ENCODE peak calls at places on chromosome 22, in four cellular contexts. H is fibroblast of the aortic adventitia, Q is HFF-Myc, G is body of pancreas. J is an unnamed sample.

GRCh38 chr22:33504941-33505647 is 415.2 kb downstream of the LARGE1 start:
- DNase-seq in H (no peak), Q (no peak), G (no peak), J (no peak)

GRCh38 chr22:40588726-40589125 is 47.8 kb downstream of the MRTFA start:
- DNase-seq in Q (no peak), H (peak; percentile 59), G (no peak), J (peak; percentile 84)

GRCh38 chr22:31790240-31790639 is 36.4 kb downstream of the DEPDC5 start:
- DNase-seq in G (no peak), Q (no peak), H (no peak), J (no peak)

GRCh38 chr22:44158766-44159165 is 22.0 kb upstream of the PARVG start:
- DNase-seq in Q (no peak), G (no peak), H (no peak), J (no peak)

GRCh38 chr22:36073476-36073875 is 44.9 kb upstream of the RBFOX2 start:
- DNase-seq in G (no peak), Q (no peak), H (peak; percentile 30), J (peak; percentile 33)

GRCh38 chr22:31488988-31489617 is 539 bp downstream of the EIF4ENIF1 start:
- DNase-seq in Q (no peak), G (peak; percentile 47), H (peak; percentile 11), J (peak; percentile 56)

GRCh38 chr22:47586038-47586437 is 823.6 kb downstream of the TBC1D22A start:
- DNase-seq in G (no peak), Q (no peak), H (no peak), J (no peak)

GRCh38 chr22:36409911-36410756 is 22.4 kb upstream of the MYH9 start:
- DNase-seq in Q (no peak), G (peak; percentile 98), H (no peak), J (no peak)

GRCh38 chr22:45574069-45574703 is 71.5 kb downstream of the FBLN1 start:
- DNase-seq in G (no peak), H (no peak), Q (no peak), J (no peak)

GRCh38 chr22:45069925-45070324 is 60.1 kb upstream of the PHF21B start:
- DNase-seq in Q (no peak), G (no peak), H (no peak), J (no peak)

GRCh38 chr22:33496112-33496511 is 424.2 kb downstream of the LARGE1 start:
- DNase-seq in H (no peak), Q (no peak), G (no peak), J (no peak)

GRCh38 chr22:46070722-46071450 is 79.4 kb upstream of the PPARA start:
- DNase-seq in Q (no peak), G (peak; percentile 68), H (peak; percentile 54), J (peak; percentile 76)

GRCh38 chr22:35731321-35731720 is 13.6 kb downstream of the APOL5 start:
- DNase-seq in Q (no peak), H (no peak), G (no peak), J (no peak)

GRCh38 chr22:26213826-26214225 is 44.6 kb downstream of the SEZ6L start:
- DNase-seq in H (no peak), G (no peak), Q (no peak), J (no peak)

GRCh38 chr22:17086301-17086700 is 1.5 kb downstream of the IL17RA start:
- DNase-seq in G (no peak), Q (no peak), H (peak; percentile 5), J (no peak)

GRCh38 chr22:41305646-41306045 is 4.3 kb downstream of the ZC3H7B start:
- DNase-seq in G (no peak), Q (no peak), H (peak; percentile 82), J (peak; percentile 90)

DNA sequence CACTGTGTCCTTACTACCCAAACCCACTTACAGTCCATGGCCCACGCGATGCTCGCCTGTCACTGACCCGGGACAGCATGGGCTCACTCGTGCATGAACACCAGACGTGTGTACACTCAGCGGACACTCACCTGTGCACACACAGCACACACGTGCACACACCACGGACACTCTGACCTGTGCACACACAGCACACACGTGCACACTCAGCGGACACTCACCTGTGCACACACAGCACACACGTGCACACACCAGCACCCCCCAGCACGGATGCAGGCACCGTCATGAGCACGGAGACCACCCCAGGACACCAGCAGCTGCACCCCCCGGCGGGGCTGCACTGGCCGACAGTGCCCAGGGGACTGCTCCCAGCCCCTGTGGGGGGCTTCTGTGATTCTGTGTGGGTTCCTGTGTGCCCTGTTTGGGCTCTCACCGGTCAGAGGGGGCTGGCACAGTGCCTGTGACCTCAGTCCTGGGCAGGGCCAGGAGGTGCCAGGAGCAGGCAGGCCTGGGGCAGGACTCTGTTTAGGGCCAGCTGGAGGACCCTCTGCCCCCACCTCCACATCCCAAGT is 20.2 kb downstream of the CRELD2 start:
- DNase-seq in G (no peak), H (no peak), Q (no peak), J (no peak)
- TF ChIP-seq CTCF in G (no peak), H (no peak), Q (no peak), J (no peak)

GRCh38 chr22:29623059-29623458 is 19.6 kb downstream of the NF2 start:
- DNase-seq in G (no peak), H (no peak), Q (no peak), J (no peak)

GRCh38 chr22:29623553-29624169 is 20.2 kb downstream of the NF2 start:
- DNase-seq in H (no peak), Q (no peak), G (no peak), J (no peak)

GRCh38 chr22:29617922-29618629 is 14.6 kb downstream of the NF2 start:
- DNase-seq in H (peak; percentile 69), Q (no peak), G (no peak), J (no peak)

GRCh38 chr22:29625090-29625825 is 21.8 kb downstream of the NF2 start:
- DNase-seq in H (no peak), G (peak; percentile 58), Q (peak; percentile 45), J (peak; percentile 90)

DNA sequence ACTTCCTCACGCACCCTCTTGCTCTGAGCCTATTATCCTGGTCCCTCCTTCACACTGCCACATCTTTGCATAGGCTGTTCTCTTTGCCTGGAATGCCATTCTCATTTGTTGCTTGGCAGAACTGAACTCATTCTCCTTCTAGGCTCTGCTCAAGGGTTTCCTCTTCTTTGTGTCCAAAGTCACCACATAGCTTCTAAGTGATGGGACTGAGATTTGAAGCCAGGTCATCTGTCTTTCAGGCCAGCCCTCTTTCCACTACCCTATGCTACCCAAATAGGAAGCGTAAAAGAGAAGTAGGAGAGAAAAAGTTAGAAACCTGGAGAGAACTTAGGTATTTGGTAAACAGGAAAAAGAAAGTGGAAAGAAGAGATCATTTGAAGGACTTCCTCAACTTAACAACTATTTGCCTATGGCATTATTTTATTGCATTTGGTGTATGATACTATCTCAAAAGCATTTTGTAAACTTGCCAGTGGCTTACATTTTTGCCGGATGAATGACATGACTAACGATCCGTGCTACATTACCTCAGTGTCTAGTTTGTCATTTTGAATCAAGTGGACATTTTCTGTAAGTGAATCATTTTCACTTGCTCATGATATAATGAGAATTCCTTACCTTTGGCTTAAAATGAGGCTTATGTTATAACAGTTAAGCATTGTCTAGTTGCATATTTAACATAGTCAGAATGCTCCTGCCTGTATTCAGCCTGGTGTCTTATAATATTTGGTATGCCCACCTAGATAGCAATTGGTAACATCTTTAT is 18.5 kb downstream of the NF2 start:
- DNase-seq in H (peak; percentile 94), Q (peak; percentile 81), G (no peak), J (peak; percentile 94)
- H3K4me3 ChIP-seq in H (peak overlapping the region; percentile 31), Q (peak overlapping the region; percentile 7), G (no peak overlapping the region), J (peak overlapping the region; percentile 6)

GRCh38 chr22:38259370-38259769 is 13.4 kb downstream of the TMEM184B start:
- DNase-seq in G (no peak), H (no peak), Q (no peak), J (no peak)

GRCh38 chr22:38258895-38259294 is 13.9 kb downstream of the TMEM184B start:
- DNase-seq in H (peak; percentile 82), G (peak; percentile 31), Q (no peak), J (no peak)

GRCh38 chr22:38261478-38261803 is 11.4 kb downstream of the TMEM184B start:
- DNase-seq in H (peak; percentile 41), G (no peak), Q (no peak), J (peak; percentile 35)

GRCh38 chr22:38262051-38262795 is 10.6 kb downstream of the TMEM184B start:
- DNase-seq in H (no peak), G (peak; percentile 67), Q (no peak), J (no peak)

DNA sequence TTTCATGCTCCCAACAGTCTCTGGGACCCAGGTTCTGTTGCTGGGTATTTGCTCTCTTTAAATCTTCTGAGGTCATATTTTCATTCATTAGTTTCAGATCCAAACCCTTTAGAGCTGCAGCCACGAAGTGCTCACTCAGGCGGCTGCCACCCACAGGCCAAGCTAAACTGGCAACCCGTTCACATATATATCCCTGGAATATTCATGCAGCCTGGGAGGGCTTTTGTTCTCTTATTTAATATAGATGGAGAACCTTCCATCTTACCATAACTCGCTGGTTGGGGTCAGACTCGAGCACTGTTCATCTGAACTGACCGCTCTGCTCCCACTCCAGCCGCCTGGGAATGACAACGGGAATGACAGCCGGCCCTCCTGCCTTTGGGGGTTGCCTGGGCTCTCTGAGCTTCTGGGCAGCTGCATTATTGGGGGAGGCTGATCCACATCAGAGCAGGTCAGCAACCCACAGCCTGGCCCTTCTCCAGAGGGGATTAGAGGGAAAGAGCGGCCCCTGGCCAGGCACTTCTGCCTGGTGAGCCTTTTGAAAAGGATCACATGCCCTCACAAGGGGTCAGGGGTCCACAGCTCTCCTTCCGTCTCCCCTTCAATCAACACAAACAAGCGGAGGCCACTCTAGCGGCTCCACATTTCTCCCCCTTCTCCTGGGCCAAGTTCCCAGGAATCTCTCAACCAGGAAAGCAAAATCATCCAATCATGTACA is 11.9 kb downstream of the TMEM184B start:
- DNase-seq in Q (no peak), G (no peak), H (peak; percentile 42), J (no peak)
- TF ChIP-seq CTCF in Q (no peak), G (no peak), H (peak; percentile 43), J (no peak)

GRCh38 chr22:38468761-38469305 is 937 bp downstream of the KDELR3 start:
- DNase-seq in Q (no peak), H (no peak), G (no peak), J (no peak)
- H3K4me3 ChIP-seq in Q (peak overlapping the region; percentile 76), H (peak overlapping the region; percentile 99), G (no peak overlapping the region), J (peak overlapping the region; percentile 64)

DNA sequence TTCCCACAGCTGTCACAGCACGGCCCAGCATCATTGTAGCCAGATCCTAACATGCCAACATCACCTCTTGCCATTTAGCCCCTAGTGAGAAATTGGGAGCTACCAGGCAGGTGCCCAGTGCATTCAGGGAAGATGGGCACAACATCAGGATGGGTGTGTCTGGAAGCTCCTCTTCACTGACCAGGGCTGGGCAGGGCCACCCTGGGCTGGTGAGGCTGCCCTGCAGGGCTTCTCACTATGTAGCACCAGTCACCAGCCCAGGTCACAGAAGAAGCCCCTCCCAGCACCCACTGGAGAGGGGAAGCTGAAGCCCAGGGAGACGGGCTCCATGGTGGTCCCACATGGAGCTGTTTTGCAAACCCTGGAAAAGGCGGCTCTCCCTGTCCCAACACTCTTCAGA is 13.9 kb downstream of the ZNF74 start:
- DNase-seq in Q (no peak), G (no peak), H (no peak), J (no peak)
- TF ChIP-seq CTCF in Q (no peak), G (no peak), H (no peak), J (no peak)